ENCODE peak calls at places on chromosomes 12 and 14, in nine cellular contexts. W, F, N, X, U, A, V, T and K are unnamed samples.

GRCh38 chr14:95494456-95494855 is 22.0 kb downstream of the SYNE3 start:
- DNase-seq in W (no peak), X (no peak), T (no peak), A (no peak), V (no peak), N (no peak), U (no peak), F (no peak), K (no peak)

GRCh38 chr12:85711735-85712390 is 124.3 kb downstream of the RASSF9 start:
- DNase-seq in N (no peak), W (no peak), F (peak), X (no peak), V (no peak), T (no peak), U (peak), A (no peak), K (no peak)

GRCh38 chr14:100737526-100737925 is 10.8 kb downstream of the DLK1 start:
- DNase-seq in T (no peak), W (no peak), A (no peak), F (no peak), V (no peak), U (no peak), X (no peak), N (no peak), K (no peak)

GRCh38 chr14:72801381-72801812 is 92.5 kb downstream of the DPF3 start:
- DNase-seq in U (peak), X (no peak), V (no peak), A (peak), W (no peak), F (peak), T (peak), N (peak), K (peak)

GRCh38 chr14:59698793-59699192 is 122.2 kb upstream of the CCDC175 start:
- DNase-seq in X (no peak), F (peak), A (no peak), V (no peak), T (peak), U (no peak), W (no peak), N (no peak), K (peak)

GRCh38 chr14:93042968-93043940 is 72.5 kb downstream of the ITPK1 start:
- DNase-seq in A (peak), X (peak), N (peak), F (peak), T (peak), U (peak), V (no peak), W (no peak), K (peak)

GRCh38 chr14:50797250-50798047 is 33.5 kb downstream of the NIN start:
- DNase-seq in A (no peak), F (no peak), T (no peak), V (no peak), N (no peak), W (no peak), X (no peak), U (no peak), K (no peak)

GRCh38 chr12:94170690-94171594 is 22.6 kb downstream of the PLXNC1 start:
- DNase-seq in T (no peak), V (no peak), X (no peak), N (no peak), U (no peak), F (no peak), W (no peak), A (no peak), K (no peak)

GRCh38 chr14:28059254-28059653 is 707.3 kb upstream of the FOXG1 start:
- DNase-seq in V (no peak), U (no peak), T (no peak), W (no peak), N (no peak), X (no peak), A (no peak), F (no peak), K (no peak)

GRCh38 chr14:69235708-69236107 is 24.2 kb upstream of the GALNT16 start:
- DNase-seq in T (no peak), W (no peak), N (no peak), U (no peak), F (no peak), A (no peak), V (no peak), X (no peak), K (no peak)

GRCh38 chr14:54976316-54976715 is 50.6 kb downstream of the WDHD1 start:
- DNase-seq in T (peak), N (no peak), V (no peak), W (no peak), F (peak), A (no peak), U (peak), X (no peak), K (peak)

GRCh38 chr12:32478858-32479257 is 79.5 kb downstream of the FGD4 start:
- DNase-seq in N (no peak), T (no peak), A (no peak), V (no peak), X (no peak), U (no peak), W (no peak), F (no peak), K (no peak)

GRCh38 chr14:84760506-84760905 is 769.4 kb upstream of the FLRT2 start:
- DNase-seq in X (no peak), W (no peak), U (peak), F (no peak), T (no peak), V (no peak), N (no peak), A (no peak), K (no peak)

GRCh38 chr14:96673706-96674105 is 123.5 kb upstream of the VRK1 start:
- DNase-seq in T (no peak), X (no peak), F (no peak), V (no peak), A (no peak), N (no peak), U (no peak), W (no peak), K (no peak)

GRCh38 chr14:104865631-104866441 is 768 bp downstream of the CEP170B start:
- DNase-seq in F (peak), U (peak), W (peak), T (peak), V (peak), A (peak), X (no peak), N (peak), K (peak)

GRCh38 chr14:20632831-20633771 is 8.4 kb downstream of the OR6S1 start:
- DNase-seq in W (no peak), F (peak), T (peak), X (no peak), A (peak), N (peak), U (peak), V (peak), K (peak)

GRCh38 chr12:110658882-110659281 is 30.0 kb downstream of the HVCN1 start:
- DNase-seq in U (no peak), V (no peak), N (no peak), A (no peak), F (no peak), X (no peak), T (no peak), W (no peak), K (no peak)

GRCh38 chr12:6695313-6696045 is 5.1 kb downstream of the PIANP start:
- DNase-seq in X (no peak), V (no peak), T (no peak), W (no peak), F (no peak), U (no peak), A (no peak), N (no peak), K (no peak)